ENCODE peak calls at places on chromosomes 3 and 15, in four cellular contexts. L, A, U and N are unnamed samples.

GRCh38 chr3:17974206-17974841 is 231.9 kb upstream of the TBC1D5 start:
- DNase-seq in A (no peak), L (no peak), U (peak; percentile 1), N (no peak)

GRCh38 chr3:10196389-10197052 is 31.8 kb downstream of the IRAK2 start:
- DNase-seq in L (no peak), A (peak; percentile 79), U (peak; percentile 90), N (no peak)

GRCh38 chr3:177147790-177148189 is 49.5 kb downstream of the TBL1XR1 start:
- DNase-seq in A (no peak), U (no peak), L (no peak), N (no peak)

GRCh38 chr3:172380632-172381031 is 67.6 kb downstream of the GHSR start:
- DNase-seq in L (no peak), U (no peak), A (no peak), N (no peak)

GRCh38 chr3:59248976-59249375 is 199.2 kb upstream of the CFAP20DC start:
- DNase-seq in A (no peak), L (no peak), U (no peak), N (no peak)

GRCh38 chr3:10238330-10238995 is 9.8 kb upstream of the TATDN2 start:
- DNase-seq in A (no peak), U (no peak), L (no peak), N (no peak)

GRCh38 chr15:82995938-82996337 is 9.9 kb downstream of the RAMAC start:
- DNase-seq in L (no peak), A (no peak), U (peak; percentile 41), N (no peak)

GRCh38 chr3:82145742-82146141 is 384.3 kb upstream of the GBE1 start:
- DNase-seq in U (no peak), A (no peak), L (no peak), N (no peak)

GRCh38 chr3:160105902-160106584 is 117.4 kb downstream of the IL12A start:
- DNase-seq in U (no peak), A (no peak), L (no peak), N (no peak)